ENCODE peak calls at places on chromosomes 13 and 19, in ten cellular contexts. One of them, this sample, is unnamed.

GRCh38 chr19:13053761-13054604 is 48.7 kb downstream of the LYL1 start:
- DNase-seq in stomach: peak; percentile 89
- DNase-seq in uterus: peak; percentile 90
- DNase-seq in thoracic aorta: no peak
- DNase-seq in osteoblast: peak; percentile 97
- DNase-seq in WERI-Rb-1: no peak
- DNase-seq in A549: peak; percentile 59
- DNase-seq in foreskin fibroblast: peak; percentile 97
- DNase-seq in psoas muscle: peak; percentile 87
- DNase-seq in fibroblast of mammary gland: peak; percentile 84
- DNase-seq in this sample: peak; percentile 64

GRCh38 chr19:12603714-12604113 is 6.9 kb downstream of the ZNF490 start:
- DNase-seq in stomach: no peak
- DNase-seq in uterus: no peak
- DNase-seq in thoracic aorta: no peak
- DNase-seq in osteoblast: no peak
- DNase-seq in WERI-Rb-1: no peak
- DNase-seq in A549: no peak
- DNase-seq in foreskin fibroblast: no peak
- DNase-seq in psoas muscle: no peak
- DNase-seq in fibroblast of mammary gland: no peak
- DNase-seq in this sample: no peak

GRCh38 chr13:36090592-36090991 is 40.6 kb downstream of the DCLK1 start:
- DNase-seq in stomach: no peak
- DNase-seq in uterus: no peak
- DNase-seq in thoracic aorta: no peak
- DNase-seq in osteoblast: peak; percentile 31
- DNase-seq in WERI-Rb-1: no peak
- DNase-seq in A549: no peak
- DNase-seq in foreskin fibroblast: peak; percentile 2
- DNase-seq in psoas muscle: no peak
- DNase-seq in fibroblast of mammary gland: peak; percentile 93
- DNase-seq in this sample: no peak

GRCh38 chr19:16445238-16446107 is 26.3 kb downstream of the EPS15L1 start:
- DNase-seq in stomach: no peak
- DNase-seq in uterus: no peak
- DNase-seq in thoracic aorta: no peak
- DNase-seq in osteoblast: peak; percentile 29
- DNase-seq in WERI-Rb-1: no peak
- DNase-seq in A549: no peak
- DNase-seq in foreskin fibroblast: peak; percentile 46
- DNase-seq in psoas muscle: no peak
- DNase-seq in fibroblast of mammary gland: peak; percentile 78
- DNase-seq in this sample: no peak

GRCh38 chr19:4730740-4731171 is 7.1 kb upstream of the DPP9 start:
- DNase-seq in stomach: no peak
- DNase-seq in uterus: no peak
- DNase-seq in thoracic aorta: no peak
- DNase-seq in osteoblast: peak; percentile 50
- DNase-seq in WERI-Rb-1: peak; percentile 57
- DNase-seq in A549: no peak
- DNase-seq in foreskin fibroblast: no peak
- DNase-seq in psoas muscle: no peak
- DNase-seq in fibroblast of mammary gland: no peak
- DNase-seq in this sample: no peak

GRCh38 chr19:9250630-9251029 is at the start of gene OR7E24:
- DNase-seq in stomach: no peak
- DNase-seq in uterus: no peak
- DNase-seq in thoracic aorta: no peak
- DNase-seq in osteoblast: no peak
- DNase-seq in WERI-Rb-1: no peak
- DNase-seq in A549: no peak
- DNase-seq in foreskin fibroblast: no peak
- DNase-seq in psoas muscle: no peak
- DNase-seq in fibroblast of mammary gland: no peak
- DNase-seq in this sample: no peak

GRCh38 chr13:20779405-20779804 is 5.6 kb upstream of the EEF1AKMT1 start:
- DNase-seq in stomach: no peak
- DNase-seq in uterus: no peak
- DNase-seq in thoracic aorta: no peak
- DNase-seq in osteoblast: no peak
- DNase-seq in WERI-Rb-1: no peak
- DNase-seq in A549: no peak
- DNase-seq in foreskin fibroblast: no peak
- DNase-seq in psoas muscle: no peak
- DNase-seq in fibroblast of mammary gland: no peak
- DNase-seq in this sample: no peak

GRCh38 chr13:109610517-109610916 is 175.9 kb downstream of the IRS2 start:
- DNase-seq in stomach: peak; percentile 48
- DNase-seq in uterus: no peak
- DNase-seq in thoracic aorta: no peak
- DNase-seq in osteoblast: no peak
- DNase-seq in WERI-Rb-1: peak; percentile 82
- DNase-seq in A549: peak; percentile 31
- DNase-seq in foreskin fibroblast: no peak
- DNase-seq in psoas muscle: no peak
- DNase-seq in fibroblast of mammary gland: peak; percentile 20
- DNase-seq in this sample: no peak

GRCh38 chr13:76440568-76440967 is 445.6 kb downstream of the KCTD12 start:
- DNase-seq in stomach: no peak
- DNase-seq in uterus: no peak
- DNase-seq in thoracic aorta: no peak
- DNase-seq in osteoblast: no peak
- DNase-seq in WERI-Rb-1: no peak
- DNase-seq in A549: no peak
- DNase-seq in foreskin fibroblast: no peak
- DNase-seq in psoas muscle: no peak
- DNase-seq in fibroblast of mammary gland: no peak
- DNase-seq in this sample: no peak

GRCh38 chr19:33302175-33302973 is at the start of gene CEBPA:
- DNase-seq in stomach: peak; percentile 90
- DNase-seq in uterus: peak; percentile 78
- DNase-seq in thoracic aorta: no peak
- DNase-seq in osteoblast: peak; percentile 99
- DNase-seq in WERI-Rb-1: peak; percentile 84
- DNase-seq in A549: peak; percentile 93
- DNase-seq in foreskin fibroblast: peak; percentile 81
- DNase-seq in psoas muscle: peak; percentile 88
- DNase-seq in fibroblast of mammary gland: peak; percentile 70
- DNase-seq in this sample: no peak

GRCh38 chr19:4977299-4978174 is 8.6 kb downstream of the KDM4B start:
- DNase-seq in stomach: peak; percentile 34
- DNase-seq in uterus: peak; percentile 85
- DNase-seq in thoracic aorta: no peak
- DNase-seq in osteoblast: peak; percentile 97
- DNase-seq in WERI-Rb-1: no peak
- DNase-seq in A549: no peak
- DNase-seq in foreskin fibroblast: peak; percentile 86
- DNase-seq in psoas muscle: peak; percentile 49
- DNase-seq in fibroblast of mammary gland: peak; percentile 93
- DNase-seq in this sample: peak; percentile 60

GRCh38 chr13:106536244-106537034 is 977 bp upstream of the EFNB2 start:
- DNase-seq in stomach: peak; percentile 93
- DNase-seq in uterus: peak; percentile 85
- DNase-seq in thoracic aorta: peak; percentile 66
- DNase-seq in osteoblast: peak; percentile 98
- DNase-seq in WERI-Rb-1: peak; percentile 95
- DNase-seq in A549: peak; percentile 74
- DNase-seq in foreskin fibroblast: peak; percentile 88
- DNase-seq in psoas muscle: peak; percentile 88
- DNase-seq in fibroblast of mammary gland: peak; percentile 83
- DNase-seq in this sample: no peak

GRCh38 chr19:7482584-7483439 is 6.0 kb downstream of the PEX11G start:
- DNase-seq in stomach: no peak
- DNase-seq in uterus: no peak
- DNase-seq in thoracic aorta: no peak
- DNase-seq in osteoblast: peak; percentile 84
- DNase-seq in WERI-Rb-1: no peak
- DNase-seq in A549: no peak
- DNase-seq in foreskin fibroblast: no peak
- DNase-seq in psoas muscle: peak; percentile 49
- DNase-seq in fibroblast of mammary gland: no peak
- DNase-seq in this sample: no peak

GRCh38 chr13:28533441-28534166 is 38.7 kb upstream of the FLT1 start:
- DNase-seq in stomach: no peak
- DNase-seq in uterus: no peak
- DNase-seq in thoracic aorta: no peak
- DNase-seq in osteoblast: no peak
- DNase-seq in WERI-Rb-1: no peak
- DNase-seq in A549: no peak
- DNase-seq in foreskin fibroblast: no peak
- DNase-seq in psoas muscle: no peak
- DNase-seq in fibroblast of mammary gland: no peak
- DNase-seq in this sample: no peak

GRCh38 chr13:96993660-96994029 is 631 bp downstream of the OXGR1 start:
- DNase-seq in stomach: no peak
- DNase-seq in uterus: no peak
- DNase-seq in thoracic aorta: no peak
- DNase-seq in osteoblast: no peak
- DNase-seq in WERI-Rb-1: no peak
- DNase-seq in A549: no peak
- DNase-seq in foreskin fibroblast: no peak
- DNase-seq in psoas muscle: no peak
- DNase-seq in fibroblast of mammary gland: no peak
- DNase-seq in this sample: no peak
- H3K4me3 ChIP-seq in stomach: peak overlapping the region; percentile 64
- H3K4me3 ChIP-seq in uterus: peak overlapping the region; percentile 33
- H3K4me3 ChIP-seq in thoracic aorta: peak overlapping the region; percentile 65
- H3K4me3 ChIP-seq in osteoblast: no peak overlapping the region
- H3K4me3 ChIP-seq in WERI-Rb-1: no peak overlapping the region
- H3K4me3 ChIP-seq in A549: no peak overlapping the region
- H3K4me3 ChIP-seq in foreskin fibroblast: peak overlapping the region; percentile 47
- H3K4me3 ChIP-seq in psoas muscle: peak overlapping the region; percentile 63
- H3K4me3 ChIP-seq in fibroblast of mammary gland: peak overlapping the region; percentile 38
- H3K4me3 ChIP-seq in this sample: no peak overlapping the region

DNA sequence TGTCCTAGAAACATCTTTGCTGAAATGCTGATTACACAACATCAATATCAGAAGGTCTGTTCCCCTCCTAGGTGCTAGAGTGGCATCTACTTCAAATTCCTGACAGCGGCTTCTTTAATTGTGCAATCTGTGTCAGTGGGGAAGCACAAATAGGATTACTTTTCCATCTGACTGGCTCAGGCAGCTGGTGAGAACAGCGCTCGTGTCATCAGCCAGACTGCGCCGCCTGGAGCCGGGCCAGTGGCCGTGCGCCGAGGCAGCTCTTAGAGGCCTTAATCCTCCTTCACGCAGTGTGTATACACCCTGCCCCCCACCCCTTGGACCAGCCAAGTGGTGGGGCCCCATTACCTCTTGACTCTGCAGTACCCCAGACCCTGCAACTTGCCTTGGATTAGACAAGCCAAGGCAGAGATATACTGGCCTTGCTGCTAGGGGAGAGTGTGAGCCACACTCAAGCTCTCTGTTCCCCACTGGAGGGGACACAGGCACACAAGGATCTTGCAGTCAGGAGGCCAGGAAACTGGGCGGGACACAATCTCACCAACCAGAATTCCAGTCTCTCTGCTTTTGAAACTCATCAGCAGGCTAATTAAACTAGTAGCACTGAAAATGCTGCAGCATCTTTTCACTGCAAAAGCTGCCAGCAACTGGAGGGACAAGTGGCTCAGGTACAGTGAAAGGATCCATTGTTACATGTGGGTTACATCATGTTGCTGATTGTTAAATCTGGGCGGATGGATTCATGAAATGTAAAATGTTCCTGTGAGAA is 48.9 kb upstream of the EPHX3 start:
- DNase-seq in stomach: peak; percentile 75
- DNase-seq in uterus: peak; percentile 74
- DNase-seq in thoracic aorta: no peak
- DNase-seq in osteoblast: peak; percentile 90
- DNase-seq in WERI-Rb-1: peak; percentile 96
- DNase-seq in A549: peak; percentile 30
- DNase-seq in foreskin fibroblast: peak; percentile 81
- DNase-seq in psoas muscle: peak; percentile 91
- DNase-seq in fibroblast of mammary gland: peak; percentile 88
- DNase-seq in this sample: no peak
- TF ChIP-seq CTCF in stomach: no peak
- TF ChIP-seq CTCF in uterus: no peak
- TF ChIP-seq CTCF in thoracic aorta: peak; percentile 31
- TF ChIP-seq CTCF in osteoblast: peak; percentile 16
- TF ChIP-seq CTCF in WERI-Rb-1: peak; percentile 68
- TF ChIP-seq CTCF in A549: no peak
- TF ChIP-seq CTCF in foreskin fibroblast: peak; percentile 16
- TF ChIP-seq CTCF in psoas muscle: no peak
- TF ChIP-seq CTCF in fibroblast of mammary gland: peak; percentile 16
- TF ChIP-seq CTCF in this sample: peak; percentile 51

GRCh38 chr13:40238761-40239160 is 427.7 kb downstream of the FOXO1 start:
- DNase-seq in stomach: no peak
- DNase-seq in uterus: no peak
- DNase-seq in thoracic aorta: no peak
- DNase-seq in osteoblast: no peak
- DNase-seq in WERI-Rb-1: no peak
- DNase-seq in A549: no peak
- DNase-seq in foreskin fibroblast: no peak
- DNase-seq in psoas muscle: no peak
- DNase-seq in fibroblast of mammary gland: no peak
- DNase-seq in this sample: no peak

GRCh38 chr13:40236566-40237168 is 429.8 kb downstream of the FOXO1 start:
- DNase-seq in stomach: no peak
- DNase-seq in uterus: peak; percentile 92
- DNase-seq in thoracic aorta: peak; percentile 53
- DNase-seq in osteoblast: no peak
- DNase-seq in WERI-Rb-1: no peak
- DNase-seq in A549: no peak
- DNase-seq in foreskin fibroblast: peak; percentile 63
- DNase-seq in psoas muscle: peak; percentile 62
- DNase-seq in fibroblast of mammary gland: peak; percentile 92
- DNase-seq in this sample: no peak

GRCh38 chr13:40243047-40243446 is 423.4 kb downstream of the FOXO1 start:
- DNase-seq in stomach: no peak
- DNase-seq in uterus: no peak
- DNase-seq in thoracic aorta: no peak
- DNase-seq in osteoblast: no peak
- DNase-seq in WERI-Rb-1: no peak
- DNase-seq in A549: no peak
- DNase-seq in foreskin fibroblast: no peak
- DNase-seq in psoas muscle: no peak
- DNase-seq in fibroblast of mammary gland: no peak
- DNase-seq in this sample: no peak

GRCh38 chr13:40243982-40244381 is 422.5 kb downstream of the FOXO1 start:
- DNase-seq in stomach: no peak
- DNase-seq in uterus: no peak
- DNase-seq in thoracic aorta: no peak
- DNase-seq in osteoblast: no peak
- DNase-seq in WERI-Rb-1: no peak
- DNase-seq in A549: no peak
- DNase-seq in foreskin fibroblast: no peak
- DNase-seq in psoas muscle: no peak
- DNase-seq in fibroblast of mammary gland: no peak
- DNase-seq in this sample: no peak

GRCh38 chr13:40240293-40240692 is 426.1 kb downstream of the FOXO1 start:
- DNase-seq in stomach: no peak
- DNase-seq in uterus: no peak
- DNase-seq in thoracic aorta: no peak
- DNase-seq in osteoblast: no peak
- DNase-seq in WERI-Rb-1: no peak
- DNase-seq in A549: no peak
- DNase-seq in foreskin fibroblast: no peak
- DNase-seq in psoas muscle: no peak
- DNase-seq in fibroblast of mammary gland: no peak
- DNase-seq in this sample: no peak
- H3K4me3 ChIP-seq in stomach: no peak overlapping the region
- H3K4me3 ChIP-seq in uterus: no peak overlapping the region
- H3K4me3 ChIP-seq in thoracic aorta: no peak overlapping the region
- H3K4me3 ChIP-seq in osteoblast: no peak overlapping the region
- H3K4me3 ChIP-seq in WERI-Rb-1: no peak overlapping the region
- H3K4me3 ChIP-seq in A549: no peak overlapping the region
- H3K4me3 ChIP-seq in foreskin fibroblast: no peak overlapping the region
- H3K4me3 ChIP-seq in psoas muscle: no peak overlapping the region
- H3K4me3 ChIP-seq in fibroblast of mammary gland: no peak overlapping the region
- H3K4me3 ChIP-seq in this sample: no peak overlapping the region

GRCh38 chr13:112954488-112955270 is 14.3 kb upstream of the MCF2L start:
- DNase-seq in stomach: peak; percentile 17
- DNase-seq in uterus: no peak
- DNase-seq in thoracic aorta: no peak
- DNase-seq in osteoblast: no peak
- DNase-seq in WERI-Rb-1: no peak
- DNase-seq in A549: no peak
- DNase-seq in foreskin fibroblast: no peak
- DNase-seq in psoas muscle: no peak
- DNase-seq in fibroblast of mammary gland: no peak
- DNase-seq in this sample: no peak
- TF ChIP-seq CTCF in stomach: no peak
- TF ChIP-seq CTCF in uterus: no peak
- TF ChIP-seq CTCF in thoracic aorta: no peak
- TF ChIP-seq CTCF in osteoblast: no peak
- TF ChIP-seq CTCF in WERI-Rb-1: no peak
- TF ChIP-seq CTCF in A549: no peak
- TF ChIP-seq CTCF in foreskin fibroblast: no peak
- TF ChIP-seq CTCF in psoas muscle: no peak
- TF ChIP-seq CTCF in fibroblast of mammary gland: no peak
- TF ChIP-seq CTCF in this sample: no peak

This sample was measured in AG04449.